ENCODE peak calls at places on chromosome 2, in six cellular contexts. E is mesenchymal stem cell, U is neuronal stem cell, Z is H9, T is H1, G is trophoblast cell. V is an unnamed sample.

GRCh38 chr2:152464853-152465470 is 130.0 kb downstream of the FMNL2 start:
- DNase-seq in E (no peak), U (no peak), Z (no peak), T (no peak), G (no peak), V (no peak)

GRCh38 chr2:239662413-239663120 is 261.7 kb upstream of the HDAC4 start:
- DNase-seq in E (no peak), U (no peak), Z (no peak), T (no peak), G (no peak), V (no peak)

GRCh38 chr2:63078852-63079606 is 28.4 kb downstream of the OTX1 start:
- DNase-seq in E (no peak), U (no peak), Z (peak), T (peak), G (peak), V (no peak)

GRCh38 chr2:8002765-8003393 is 679.0 kb upstream of the ID2 start:
- DNase-seq in E (no peak), U (no peak), Z (no peak), T (no peak), G (no peak), V (no peak)

GRCh38 chr2:169828141-169828811 is 1.0 kb downstream of the UBR3 start:
- DNase-seq in E (peak), U (peak), Z (no peak), T (no peak), G (peak), V (peak)

GRCh38 chr2:105490956-105491355 is 92.1 kb upstream of the FHL2 start:
- DNase-seq in E (no peak), U (no peak), Z (no peak), T (no peak), G (no peak), V (no peak)

GRCh38 chr2:73257425-73258125 is 23.5 kb downstream of the CCT7 start:
- DNase-seq in E (no peak), U (no peak), Z (no peak), T (no peak), G (no peak), V (no peak)

GRCh38 chr2:161004379-161004778 is 155.8 kb upstream of the TANK start:
- DNase-seq in E (no peak), U (no peak), Z (no peak), T (no peak), G (peak), V (peak)

GRCh38 chr2:207763308-207763707 is 6.4 kb downstream of the FZD5 start:
- DNase-seq in E (no peak), U (no peak), Z (no peak), T (peak), G (no peak), V (no peak)

GRCh38 chr2:236972491-236973379 is 113.0 kb upstream of the COPS8 start:
- DNase-seq in E (peak), U (no peak), Z (peak), T (no peak), G (peak), V (peak)

GRCh38 chr2:1989216-1989615 is 244.9 kb upstream of the PXDN start:
- DNase-seq in E (no peak), U (no peak), Z (no peak), T (no peak), G (no peak), V (no peak)

GRCh38 chr2:23826771-23827170 is 100.2 kb downstream of the ATAD2B start:
- DNase-seq in E (no peak), U (no peak), Z (no peak), T (no peak), G (no peak), V (no peak)

GRCh38 chr2:219514196-219514761 is at the start of gene ASIC4:
- DNase-seq in E (peak), U (no peak), Z (no peak), T (no peak), G (peak), V (peak)

GRCh38 chr2:205879362-205879761 is 197.1 kb downstream of the NRP2 start:
- DNase-seq in E (no peak), U (no peak), Z (no peak), T (no peak), G (no peak), V (no peak)

GRCh38 chr2:178908810-178909209 is 101.6 kb upstream of the TTN start:
- DNase-seq in E (no peak), U (no peak), Z (no peak), T (no peak), G (no peak), V (no peak)

GRCh38 chr2:145736901-145737300 is 1217.0 kb upstream of the ZEB2 start:
- DNase-seq in E (no peak), U (no peak), Z (no peak), T (no peak), G (no peak), V (peak)

GRCh38 chr2:199940373-199940772 is 14.9 kb downstream of the TYW5 start:
- DNase-seq in E (peak), U (no peak), Z (no peak), T (no peak), G (peak), V (peak)

GRCh38 chr2:85266424-85267041 is 61.3 kb downstream of the TGOLN2 start:
- DNase-seq in E (no peak), U (peak), Z (peak), T (peak), G (peak), V (peak)

GRCh38 chr2:7672027-7672684 is 754.9 kb downstream of the RNF144A start:
- DNase-seq in E (peak), U (peak), Z (peak), T (peak), G (peak), V (peak)

GRCh38 chr2:215870088-215870490 is 143.3 kb downstream of the MREG start:
- DNase-seq in E (peak), U (no peak), Z (no peak), T (no peak), G (peak), V (peak)

DNA sequence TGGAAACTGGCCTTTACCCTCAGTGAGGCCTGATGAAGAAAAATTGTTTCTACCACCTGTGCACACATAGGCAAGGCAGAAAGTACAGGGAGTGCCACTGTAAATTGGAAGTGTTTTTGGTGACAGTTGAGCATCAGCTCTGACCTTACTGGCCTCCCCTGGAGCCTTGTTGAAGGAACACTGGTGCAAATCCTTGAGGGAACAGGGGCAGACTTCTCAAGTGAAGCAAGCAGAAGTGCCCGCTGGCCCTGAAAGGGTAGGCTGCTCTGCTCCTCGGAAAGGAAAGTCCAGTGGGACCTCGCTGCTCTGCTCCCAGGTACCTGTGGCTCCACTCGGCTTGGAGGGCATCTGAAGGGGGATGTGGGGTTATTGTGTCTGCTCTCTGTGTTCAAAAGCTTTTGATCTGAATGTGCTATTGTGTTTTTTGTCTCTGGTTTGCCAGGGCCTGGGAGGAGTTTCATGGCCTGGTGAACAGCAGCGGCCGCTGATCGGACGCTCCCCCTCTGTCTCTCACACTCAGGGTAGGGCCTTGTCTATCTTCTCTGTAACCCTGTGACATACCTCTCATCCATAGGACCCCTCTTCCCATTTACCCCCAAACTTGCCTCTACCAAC is 23.4 kb downstream of the EIF4E2 start:
- DNase-seq in E (no peak), U (no peak), Z (no peak), T (no peak), G (no peak), V (no peak)
- H3K14ac ChIP-seq in E (no peak), U (no peak), Z (no peak), T (no peak), G (no peak), V (no peak)

DNA sequence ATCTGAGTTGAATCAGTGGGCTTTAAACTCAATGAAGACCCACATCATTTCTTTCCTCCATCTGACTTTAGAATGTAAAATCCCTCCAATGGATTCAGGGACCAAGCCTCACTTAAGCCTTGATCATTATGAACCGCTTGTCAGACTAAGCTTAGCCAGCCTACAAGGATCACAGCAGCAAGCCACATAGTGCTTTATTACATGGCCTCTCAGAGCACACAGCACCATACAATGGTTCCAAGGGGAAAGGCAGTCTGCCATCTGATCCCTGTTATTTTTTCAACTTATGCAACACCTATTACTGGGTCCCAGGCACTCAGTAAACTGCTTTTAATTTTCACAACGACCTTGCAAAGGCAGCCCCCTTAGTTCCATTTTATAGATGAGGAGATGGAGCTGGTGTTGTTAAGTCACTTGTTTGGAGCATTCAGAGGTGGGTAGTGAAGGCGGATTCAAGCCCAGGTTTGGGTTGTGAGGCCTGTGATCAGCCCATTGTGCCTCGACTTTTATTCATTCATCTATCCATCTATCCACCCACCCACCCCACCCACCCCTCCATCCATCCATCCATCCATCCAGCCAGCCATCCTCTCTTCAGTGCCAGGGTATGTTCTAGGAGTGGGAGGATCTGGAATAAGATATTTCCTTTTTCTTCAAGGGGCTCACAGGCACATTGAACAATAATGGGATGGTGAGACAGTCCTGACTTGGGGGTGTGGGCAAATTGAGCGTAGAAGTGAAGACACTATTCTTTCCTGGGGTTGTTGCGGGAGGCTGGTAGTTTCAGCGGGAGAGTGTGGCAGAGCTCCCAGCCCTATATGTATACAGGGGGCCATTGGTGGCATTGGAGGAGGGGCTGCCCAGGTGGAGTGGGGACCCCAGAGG is 141.2 kb downstream of the MYCN start:
- DNase-seq in E (no peak), U (no peak), Z (no peak), T (no peak), G (no peak), V (no peak)
- H3K14ac ChIP-seq in E (no peak), U (no peak), Z (no peak), T (no peak), G (no peak), V (no peak)

GRCh38 chr2:100875516-100876230 is 55.7 kb downstream of the NPAS2 start:
- DNase-seq in E (peak), U (peak), Z (no peak), T (no peak), G (no peak), V (no peak)
- H3K14ac ChIP-seq in E (no peak), U (no peak), Z (no peak), T (no peak), G (no peak), V (no peak)

DNA sequence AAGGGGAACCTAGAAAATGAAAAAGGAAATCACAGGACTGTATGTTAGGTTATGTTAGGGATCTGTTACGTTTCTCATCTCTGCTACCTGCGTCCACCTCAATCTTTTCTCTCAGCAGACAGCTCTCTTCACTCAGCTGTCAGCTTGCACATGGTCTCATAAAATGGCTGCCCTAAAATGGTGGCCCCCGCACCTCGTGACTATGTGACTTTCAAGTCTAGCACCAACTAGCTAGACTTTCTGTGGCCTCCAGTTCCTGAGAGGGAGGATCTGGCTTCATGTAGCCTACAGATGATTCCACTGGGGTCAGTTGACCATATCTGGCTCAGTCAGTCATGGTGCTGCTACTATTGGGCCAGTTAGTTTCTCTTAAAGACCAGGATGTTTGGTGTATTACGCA is 147.2 kb upstream of the SLC1A4 start:
- DNase-seq in E (no peak), U (no peak), Z (no peak), T (no peak), G (no peak), V (no peak)
- H3K14ac ChIP-seq in E (no peak), U (no peak), Z (no peak), T (no peak), G (no peak), V (no peak)

GRCh38 chr2:174014699-174015070 is 49.5 kb upstream of the SP3 start:
- DNase-seq in E (no peak), U (no peak), Z (no peak), T (no peak), G (peak), V (no peak)
- H3K14ac ChIP-seq in E (no peak), U (no peak), Z (no peak), T (no peak), G (peak), V (no peak)

GRCh38 chr2:212773808-212774339 is 235.3 kb upstream of the ERBB4 start:
- DNase-seq in E (no peak), U (no peak), Z (no peak), T (no peak), G (no peak), V (no peak)

GRCh38 chr2:212777020-212777491 is 238.5 kb upstream of the ERBB4 start:
- DNase-seq in E (peak), U (peak), Z (no peak), T (no peak), G (peak), V (peak)
- H3K14ac ChIP-seq in E (no peak), U (no peak), Z (no peak), T (no peak), G (no peak), V (no peak)

GRCh38 chr2:177211602-177212105 is 940 bp upstream of the HNRNPA3 start:
- DNase-seq in E (no peak), U (no peak), Z (no peak), T (no peak), G (no peak), V (no peak)

GRCh38 chr2:177204417-177204816 is 8.2 kb upstream of the HNRNPA3 start:
- DNase-seq in E (no peak), U (no peak), Z (no peak), T (no peak), G (no peak), V (no peak)

GRCh38 chr2:177201919-177202346 is 10.7 kb upstream of the HNRNPA3 start:
- DNase-seq in E (no peak), U (no peak), Z (no peak), T (no peak), G (no peak), V (no peak)

GRCh38 chr2:177211148-177211547 is 1.4 kb upstream of the HNRNPA3 start:
- DNase-seq in E (no peak), U (no peak), Z (no peak), T (no peak), G (peak), V (no peak)

DNA sequence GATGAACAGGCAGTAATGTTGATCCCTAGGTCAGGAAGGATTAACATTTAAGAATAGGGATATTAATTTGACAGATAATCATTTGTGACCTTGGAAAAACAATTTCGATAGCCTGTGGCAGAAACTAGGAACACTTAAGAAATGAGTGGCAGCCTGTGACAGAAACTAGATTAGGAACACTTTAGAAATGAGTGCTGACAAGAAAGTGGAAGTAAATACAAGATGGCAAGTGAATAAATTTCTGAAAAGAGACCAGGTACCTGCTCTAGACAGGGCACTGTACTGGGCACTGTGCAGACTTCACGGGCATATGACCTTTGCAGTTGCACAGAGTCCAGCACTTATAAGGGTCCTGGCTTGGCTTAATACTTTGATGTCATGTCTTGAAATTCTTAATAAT is 5.5 kb upstream of the HNRNPA3 start:
- DNase-seq in E (no peak), U (no peak), Z (no peak), T (no peak), G (no peak), V (no peak)
- H3K14ac ChIP-seq in E (no peak), U (no peak), Z (no peak), T (no peak), G (no peak), V (no peak)